ENCODE peak calls at places on chromosomes 7 and 10, in four cellular contexts. J is H1, D is body of pancreas, P is prostate gland. H is an unnamed sample.

GRCh38 chr7:134500406-134500805 is 27.0 kb upstream of the AKR1B10 start:
- DNase-seq in J (no peak), D (no peak), P (no peak), H (no peak)

GRCh38 chr10:76119515-76119914 is 688.1 kb downstream of the LRMDA start:
- DNase-seq in J (no peak), D (no peak), P (no peak), H (no peak)

GRCh38 chr10:42868530-42868929 is 85.9 kb downstream of the BMS1 start:
- DNase-seq in J (no peak), D (no peak), P (no peak), H (no peak)

GRCh38 chr7:92028226-92028625 is 87.6 kb downstream of the AKAP9 start:
- DNase-seq in J (no peak), D (no peak), P (no peak), H (no peak)

GRCh38 chr10:110216240-110216639 is 8.8 kb downstream of the MXI1 start:
- DNase-seq in J (no peak), D (no peak), P (no peak), H (no peak)

GRCh38 chr7:36044096-36044892 is 108.8 kb upstream of the EEPD1 start:
- DNase-seq in J (no peak), D (no peak), P (no peak), H (no peak)

GRCh38 chr7:100444311-100445278 is 8.3 kb upstream of the PPP1R35 start:
- DNase-seq in J (no peak), D (no peak), P (no peak), H (no peak)

GRCh38 chr7:159195926-159196325 is 51.3 kb upstream of the VIPR2 start:
- DNase-seq in J (no peak), D (no peak), P (no peak), H (no peak)

GRCh38 chr10:18616337-18616736 is 35.0 kb downstream of the NSUN6 start:
- DNase-seq in J (no peak), D (no peak), P (no peak), H (no peak)

GRCh38 chr7:3598855-3599254 is 297.8 kb downstream of the SDK1 start:
- DNase-seq in J (no peak), D (no peak), P (no peak), H (no peak)

GRCh38 chr7:5303061-5303460 is 20.3 kb downstream of the SLC29A4 start:
- DNase-seq in J (no peak), D (no peak), P (no peak), H (no peak)

GRCh38 chr7:147492621-147493020 is 1097.9 kb upstream of the C7orf33 start:
- DNase-seq in J (no peak), D (no peak), P (no peak), H (no peak)

GRCh38 chr7:74525140-74525539 is 71.4 kb downstream of the GTF2IRD1 start:
- DNase-seq in J (no peak), D (no peak), P (no peak), H (no peak)

GRCh38 chr10:4242561-4243035 is 457.6 kb upstream of the KLF6 start:
- DNase-seq in J (no peak), D (no peak), P (no peak), H (no peak)

GRCh38 chr7:128879939-128880746 is 17.5 kb downstream of the ATP6V1F start:
- DNase-seq in J (no peak), D (peak; percentile 77), P (peak; percentile 47), H (no peak)

GRCh38 chr10:7826971-7827370 is 8.7 kb downstream of the TAF3 start:
- DNase-seq in J (no peak), D (peak; percentile 72), P (no peak), H (no peak)

GRCh38 chr7:85488406-85488805 is 301.6 kb upstream of the SEMA3D start:
- DNase-seq in J (no peak), D (no peak), P (no peak), H (no peak)

GRCh38 chr7:65269150-65269856 is 104.4 kb upstream of the ZNF92 start:
- DNase-seq in J (peak; percentile 88), D (peak; percentile 17), P (no peak), H (no peak)

GRCh38 chr10:90136731-90137316 is 435.4 kb downstream of the KIF20B start:
- DNase-seq in J (no peak), D (no peak), P (no peak), H (no peak)

GRCh38 chr7:144256112-144256511 is 8.5 kb downstream of the OR2A7 start:
- DNase-seq in J (no peak), D (no peak), P (no peak), H (no peak)

GRCh38 chr7:106568680-106569499 is 92.1 kb downstream of the CCDC71L start:
- DNase-seq in J (no peak), D (no peak), P (peak; percentile 34), H (no peak)

GRCh38 chr10:9230625-9231024 is 1176.1 kb downstream of the GATA3 start:
- DNase-seq in J (no peak), D (no peak), P (no peak), H (no peak)

DNA sequence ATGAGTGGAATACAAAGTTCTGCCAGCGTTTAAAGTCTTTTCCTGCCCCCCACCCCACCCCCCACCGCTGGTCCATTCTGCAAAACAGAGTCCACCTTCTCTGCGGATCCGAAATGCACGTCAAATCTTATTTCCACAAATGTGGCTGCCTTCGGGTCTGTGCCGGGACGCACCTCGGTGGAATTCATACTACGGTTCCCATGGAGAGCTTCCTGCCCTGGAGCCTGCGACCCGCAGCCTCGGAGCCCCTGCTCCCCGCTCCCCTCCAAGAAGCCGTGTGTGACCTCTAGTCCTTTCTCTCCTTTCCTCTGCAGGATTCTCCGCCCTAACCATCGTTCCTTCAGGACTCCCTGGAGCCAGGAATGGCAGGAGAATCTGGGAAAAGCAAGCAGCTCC is 12.5 kb upstream of the CALML5 start:
- DNase-seq in J (no peak), D (no peak), P (no peak), H (no peak)
- H3K4me1 ChIP-seq in J (no peaks in the 10 kb centered on the region), D (no peaks in the 10 kb centered on the region), P (no peaks in the 10 kb centered on the region), H (peaks cover 22% of the 10 kb centered on the region)

GRCh38 chr7:155513543-155514285 is 32.6 kb downstream of the CNPY1 start:
- DNase-seq in J (no peak), D (no peak), P (no peak), H (no peak)
- H3K27me3 ChIP-seq in J (peaks cover 23% of the 10 kb centered on the region), D (peaks cover 22% of the 10 kb centered on the region), P (peaks cover 45% of the 10 kb centered on the region), H (peaks cover 6% of the 10 kb centered on the region)

DNA sequence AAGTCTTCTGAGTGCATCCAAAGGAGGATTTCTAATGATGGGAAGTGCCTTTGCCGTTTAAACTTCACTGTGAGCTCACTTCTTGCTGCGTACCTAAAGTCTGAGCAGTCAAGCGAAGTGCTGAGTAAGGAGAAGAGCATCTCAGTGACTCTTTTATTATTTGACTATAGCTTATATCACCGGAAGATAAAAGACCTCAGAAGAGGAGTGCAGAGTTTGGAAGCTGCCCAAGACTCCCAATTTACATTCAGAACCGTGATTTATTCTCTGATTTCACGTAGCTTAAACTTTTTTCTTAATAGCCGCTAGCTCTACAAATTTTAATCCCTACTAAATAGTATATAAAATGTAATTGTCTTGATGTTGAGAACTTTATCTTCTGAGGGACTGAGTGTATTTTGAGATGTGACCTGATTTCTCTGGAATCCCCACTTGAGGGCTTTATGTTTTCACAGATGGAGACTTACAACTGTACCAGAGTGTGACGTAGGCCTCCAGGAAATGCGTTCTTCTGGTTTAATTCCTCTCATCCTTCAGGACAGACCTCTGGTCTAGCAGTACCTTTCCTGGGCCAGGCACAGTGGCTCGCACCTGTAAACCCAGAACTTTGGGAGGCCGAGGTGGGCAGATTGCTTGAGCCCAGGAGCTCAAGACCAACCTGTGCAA is 51.1 kb downstream of the CAMK1D start:
- DNase-seq in J (no peak), D (no peak), P (no peak), H (no peak)
- TF ChIP-seq POLR2A in J (no peak), D (no peak), P (no peak), H (no peak)

GRCh38 chr10:112816033-112816430 is 134.0 kb upstream of the TCF7L2 start:
- DNase-seq in J (no peak), D (no peak), P (no peak), H (no peak)

GRCh38 chr10:112818381-112818780 is 131.7 kb upstream of the TCF7L2 start:
- DNase-seq in J (no peak), D (no peak), P (no peak), H (no peak)

GRCh38 chr10:112812571-112812970 is 137.5 kb upstream of the TCF7L2 start:
- DNase-seq in J (no peak), D (no peak), P (no peak), H (no peak)

GRCh38 chr10:112813866-112814596 is 136.0 kb upstream of the TCF7L2 start:
- DNase-seq in J (no peak), D (no peak), P (no peak), H (no peak)

GRCh38 chr10:112815238-112816032 is 134.6 kb upstream of the TCF7L2 start:
- DNase-seq in J (no peak), D (no peak), P (no peak), H (no peak)
- H3K4me1 ChIP-seq in J (peaks cover 9% of the 10 kb centered on the region), D (peaks cover 23% of the 10 kb centered on the region), P (peaks cover 4% of the 10 kb centered on the region), H (peaks cover 57% of the 10 kb centered on the region)

GRCh38 chr10:66538352-66538751 is 387.5 kb upstream of the LRRTM3 start:
- DNase-seq in J (no peak), D (no peak), P (no peak), H (no peak)
- H3K27me3 ChIP-seq in J (no peaks in the 10 kb centered on the region), D (no peaks in the 10 kb centered on the region), P (no peaks in the 10 kb centered on the region), H (no peaks in the 10 kb centered on the region)

GRCh38 chr7:7405461-7405860 is 130.2 kb downstream of the COL28A1 start:
- DNase-seq in J (no peak), D (no peak), P (no peak), H (no peak)
- TF ChIP-seq POLR2A in J (no peak), D (no peak), P (no peak), H (no peak)

GRCh38 chr10:22690158-22690557 is 24.2 kb downstream of the PIP4K2A start:
- DNase-seq in J (no peak), D (no peak), P (no peak), H (no peak)
- H3K4me1 ChIP-seq in J (peaks cover 3% of the 10 kb centered on the region), D (peaks cover 13% of the 10 kb centered on the region), P (no peaks in the 10 kb centered on the region), H (no peaks in the 10 kb centered on the region)

DNA sequence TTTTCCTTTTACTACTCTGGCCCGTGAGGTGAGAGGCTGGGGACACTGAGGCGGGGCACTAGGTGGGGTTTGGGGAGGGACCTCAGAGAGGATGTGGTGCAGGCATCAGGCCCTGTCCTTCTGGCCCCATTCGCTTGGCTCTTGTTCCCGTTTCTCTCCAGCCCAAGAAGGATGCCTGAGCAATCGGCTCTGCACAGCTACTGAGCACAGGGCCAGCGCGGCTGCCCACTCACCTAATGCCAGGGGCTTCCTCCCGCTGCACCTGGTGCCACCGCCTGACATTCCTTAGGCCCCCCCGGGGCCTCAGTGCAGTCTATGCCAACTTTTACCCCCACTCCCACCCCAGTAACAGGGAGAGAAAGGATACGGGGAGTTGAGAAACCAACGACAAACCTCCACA is 12.5 kb downstream of the EMX2 start:
- DNase-seq in J (no peak), D (no peak), P (no peak), H (no peak)
- H3K27me3 ChIP-seq in J (peaks cover 58% of the 10 kb centered on the region), D (peaks cover 32% of the 10 kb centered on the region), P (peaks cover 35% of the 10 kb centered on the region), H (peaks cover 13% of the 10 kb centered on the region)

GRCh38 chr7:69575651-69576050 is 22.6 kb upstream of the AUTS2 start:
- DNase-seq in J (no peak), D (no peak), P (no peak), H (no peak)
- TF ChIP-seq POLR2A in J (no peak), D (no peak), P (no peak), H (no peak)

H was measured in esophagus squamous epithelium.